ENCODE peak calls at places on chromosomes 12 and 14, in four cellular contexts. L is K562, T is GM12878, K is HepG2. U is an unnamed sample.

GRCh38 chr14:105015905-105016304 is 5.0 kb downstream of the CDCA4 start:
- DNase-seq in L (no peak), T (no peak), K (no peak), U (no peak)

GRCh38 chr14:102799684-102800562 is 22.7 kb downstream of the TRAF3 start:
- DNase-seq in L (no peak), T (no peak), K (no peak), U (no peak)

GRCh38 chr12:53193953-53194716 is 12.9 kb downstream of the ITGB7 start:
- DNase-seq in L (no peak), T (no peak), K (peak), U (no peak)

GRCh38 chr12:96187675-96188355 is 6.4 kb upstream of the ELK3 start:
- DNase-seq in L (no peak), T (no peak), K (no peak), U (no peak)

GRCh38 chr12:50188875-50189575 is 21.9 kb upstream of the CERS5 start:
- DNase-seq in L (no peak), T (no peak), K (no peak), U (no peak)

GRCh38 chr12:84976133-84976532 is 59.9 kb downstream of the TSPAN19 start:
- DNase-seq in L (no peak), T (no peak), K (no peak), U (no peak)

GRCh38 chr12:100346660-100347059 is 10.2 kb upstream of the SLC17A8 start:
- DNase-seq in L (no peak), T (no peak), K (peak), U (no peak)

GRCh38 chr14:61516957-61517356 is 178.4 kb upstream of the HIF1A start:
- DNase-seq in L (no peak), T (no peak), K (no peak), U (no peak)

GRCh38 chr14:54891471-54892245 is 11.0 kb downstream of the GCH1 start:
- DNase-seq in L (no peak), T (no peak), K (no peak), U (no peak)

GRCh38 chr12:6947615-6948014 is 3.5 kb upstream of the PTPN6 start:
- DNase-seq in L (no peak), T (no peak), K (no peak), U (no peak)

GRCh38 chr12:53499261-53500118 is at the start of gene MAP3K12:
- DNase-seq in L (peak), T (no peak), K (no peak), U (no peak)

GRCh38 chr12:92608418-92609091 is 94.2 kb upstream of the PLEKHG7 start:
- DNase-seq in L (peak), T (peak), K (peak), U (peak)

GRCh38 chr14:67569651-67570290 is 30.3 kb downstream of the PIGH start:
- DNase-seq in L (no peak), T (no peak), K (no peak), U (no peak)

GRCh38 chr14:98877065-98877464 is 394.9 kb downstream of the BCL11B start:
- DNase-seq in L (no peak), T (no peak), K (no peak), U (no peak)

GRCh38 chr14:94485944-94486841 is 10.2 kb upstream of the SERPINA9 start:
- DNase-seq in L (peak), T (no peak), K (peak), U (peak)

GRCh38 chr12:109586385-109587296 is 13.0 kb downstream of the MVK start:
- DNase-seq in L (no peak), T (no peak), K (peak), U (no peak)

GRCh38 chr12:107488666-107489065 is 196.9 kb upstream of the PWP1 start:
- DNase-seq in L (no peak), T (no peak), K (no peak), U (no peak)

GRCh38 chr12:69660164-69660863 is 38.8 kb downstream of the BEST3 start:
- DNase-seq in L (peak), T (no peak), K (no peak), U (no peak)

GRCh38 chr12:106980944-106981343 is 6.0 kb downstream of the MTERF2 start:
- DNase-seq in L (no peak), T (no peak), K (no peak), U (no peak)

GRCh38 chr12:55703976-55704761 is 3.5 kb downstream of the ITGA7 start:
- DNase-seq in L (no peak), T (no peak), K (no peak), U (no peak)

GRCh38 chr14:88168498-88169165 is 154.4 kb downstream of the KCNK10 start:
- DNase-seq in L (peak), T (no peak), K (peak), U (peak)

GRCh38 chr14:106489112-106489881 is 962.9 kb downstream of the TMEM121 start:
- DNase-seq in L (no peak), T (no peak), K (no peak), U (no peak)

GRCh38 chr14:92719890-92720323 is 28.5 kb downstream of the LGMN start:
- DNase-seq in L (no peak), T (no peak), K (no peak), U (no peak)

GRCh38 chr14:62269204-62269603 is 507.0 kb downstream of the SNAPC1 start:
- DNase-seq in L (no peak), T (no peak), K (no peak), U (no peak)

GRCh38 chr12:117111386-117112267 is 12.4 kb upstream of the TESC start:
- DNase-seq in L (no peak), T (no peak), K (no peak), U (no peak)

GRCh38 chr14:50756300-50756699 is 74.7 kb downstream of the NIN start:
- DNase-seq in L (no peak), T (no peak), K (no peak), U (no peak)

GRCh38 chr14:34147461-34147860 is 196.6 kb upstream of the EGLN3 start:
- DNase-seq in L (no peak), T (no peak), K (no peak), U (no peak)

GRCh38 chr12:54204316-54204715 is 15.5 kb upstream of the SMUG1 start:
- DNase-seq in L (no peak), T (no peak), K (no peak), U (no peak)

GRCh38 chr14:92040431-92041040 is 677 bp upstream of the TRIP11 start:
- DNase-seq in L (peak), T (peak), K (peak), U (peak)

GRCh38 chr14:89378119-89378518 is 38.9 kb downstream of the FOXN3 start:
- DNase-seq in L (no peak), T (no peak), K (no peak), U (no peak)

GRCh38 chr12:7161811-7162210 is 27.7 kb upstream of the PEX5 start:
- DNase-seq in L (no peak), T (no peak), K (no peak), U (no peak)

GRCh38 chr14:34851395-34851794 is 23.8 kb downstream of the BAZ1A start:
- DNase-seq in L (no peak), T (no peak), K (no peak), U (no peak)

GRCh38 chr12:102539651-102540553 is 59.5 kb upstream of the IGF1 start:
- DNase-seq in L (no peak), T (no peak), K (peak), U (no peak)

GRCh38 chr14:69400154-69400553 is 1.7 kb downstream of the SLC39A9 start:
- DNase-seq in L (no peak), T (no peak), K (no peak), U (no peak)

GRCh38 chr12:68572650-68573049 is 38.0 kb upstream of the RAP1B start:
- DNase-seq in L (no peak), T (no peak), K (no peak), U (no peak)

GRCh38 chr14:49584058-49584457 is 2.1 kb downstream of the RPS29 start:
- DNase-seq in L (no peak), T (no peak), K (no peak), U (no peak)

GRCh38 chr14:68444449-68445168 is 348.3 kb downstream of the ZFP36L1 start:
- DNase-seq in L (no peak), T (no peak), K (peak), U (no peak)

GRCh38 chr12:132484891-132485441 is 5.0 kb upstream of the FBRSL1 start:
- DNase-seq in L (no peak), T (no peak), K (no peak), U (no peak)

DNA sequence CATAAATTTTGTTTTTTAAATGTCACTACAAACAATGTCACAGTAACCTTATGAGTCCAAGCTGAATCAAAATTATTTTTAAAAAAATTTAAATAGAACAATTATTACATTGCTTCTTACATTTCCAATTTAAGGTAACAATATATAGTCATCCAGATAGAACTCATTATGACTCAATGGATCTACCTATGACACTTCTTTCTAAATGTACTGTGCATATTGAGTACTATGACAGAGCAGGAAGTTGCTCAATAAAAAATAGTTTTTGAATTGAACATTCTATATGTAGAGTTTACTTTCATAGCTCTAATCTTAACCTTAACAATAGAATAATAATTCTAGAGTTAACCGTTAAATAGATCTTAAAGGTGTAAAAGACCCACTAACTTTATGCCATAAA is 44.4 kb upstream of the ALG10 start:
- DNase-seq in L (no peak), T (no peak), K (no peak), U (no peak)
- TF ChIP-seq SP1 in L (no peak), T (no peak), K (no peak), U (no peak)

GRCh38 chr12:10132971-10133370 is 3.0 kb upstream of the CLEC7A start:
- DNase-seq in L (no peak), T (no peak), K (no peak), U (no peak)

GRCh38 chr12:10128687-10129086 is 1.3 kb downstream of the CLEC7A start:
- DNase-seq in L (no peak), T (no peak), K (no peak), U (no peak)

GRCh38 chr12:10131101-10131632 is 1.2 kb upstream of the CLEC7A start:
- DNase-seq in L (no peak), T (no peak), K (no peak), U (no peak)

GRCh38 chr12:10126401-10126800 is 3.6 kb downstream of the CLEC7A start:
- DNase-seq in L (no peak), T (no peak), K (no peak), U (no peak)

GRCh38 chr12:10130042-10130441 is at the start of gene CLEC7A:
- DNase-seq in L (no peak), T (peak), K (no peak), U (no peak)
- TF ChIP-seq FOXM1 in L (no peak), T (peak), K (no peak), U (no peak)

DNA sequence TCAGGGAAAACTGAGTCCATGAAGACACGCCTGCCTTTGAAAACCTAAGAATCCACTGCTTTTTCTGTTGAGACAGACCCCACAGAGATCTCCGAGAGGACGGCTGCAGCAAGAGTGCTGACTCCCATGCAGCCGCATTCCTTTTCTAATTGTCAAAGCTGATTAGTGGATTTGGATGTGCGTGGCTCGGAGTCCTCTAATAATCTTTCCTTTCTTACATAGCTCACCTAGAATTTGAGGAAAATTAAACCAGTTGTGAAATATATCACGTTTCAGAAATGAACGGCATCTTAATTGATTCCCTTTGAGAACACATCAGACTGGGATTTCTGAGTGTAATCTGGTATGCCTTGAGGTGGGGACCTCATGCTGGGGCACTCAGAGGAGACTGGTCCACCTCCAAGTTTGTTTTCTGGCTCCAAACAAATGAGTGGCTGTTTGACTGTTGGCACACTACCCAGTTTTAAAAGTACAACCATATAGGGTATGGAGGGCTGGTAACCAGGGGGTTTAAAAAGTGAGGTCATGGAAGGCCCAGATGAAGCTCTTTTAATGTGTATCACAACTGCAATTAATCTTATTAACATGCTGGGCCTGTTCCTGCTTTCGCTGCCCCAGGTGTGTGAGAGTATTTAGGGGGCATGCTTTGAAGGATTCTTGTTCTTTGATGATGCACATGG is 63.3 kb downstream of the RASSF3 start:
- DNase-seq in L (no peak), T (no peak), K (peak), U (peak)
- TF ChIP-seq FOXK2 in L (no peak), T (no peak), K (no peak), U (no peak)

GRCh38 chr14:76091036-76091435 is 60.7 kb upstream of the GPATCH2L start:
- DNase-seq in L (peak), T (no peak), K (peak), U (peak)
- TF ChIP-seq SP1 in L (no peak), T (no peak), K (no peak), U (no peak)

GRCh38 chr12:47736877-47737676 is 11.8 kb upstream of the ENDOU start:
- DNase-seq in L (peak), T (no peak), K (no peak), U (no peak)

GRCh38 chr12:47736216-47736615 is 10.9 kb upstream of the ENDOU start:
- DNase-seq in L (no peak), T (no peak), K (no peak), U (no peak)

GRCh38 chr12:47733142-47733541 is 7.9 kb upstream of the ENDOU start:
- DNase-seq in L (no peak), T (no peak), K (no peak), U (no peak)

GRCh38 chr12:47735649-47736048 is 10.4 kb upstream of the ENDOU start:
- DNase-seq in L (no peak), T (no peak), K (no peak), U (no peak)

GRCh38 chr12:47734725-47735480 is 9.6 kb upstream of the ENDOU start:
- DNase-seq in L (no peak), T (no peak), K (no peak), U (no peak)
- TF ChIP-seq FOXM1 in L (no peak), T (no peak), K (no peak), U (no peak)

GRCh38 chr12:124718458-124718857 is 145.2 kb downstream of the SCARB1 start:
- DNase-seq in L (no peak), T (no peak), K (no peak), U (no peak)

GRCh38 chr12:124721501-124722154 is 142.0 kb downstream of the SCARB1 start:
- DNase-seq in L (no peak), T (no peak), K (no peak), U (no peak)

GRCh38 chr12:124720687-124721500 is 142.8 kb downstream of the SCARB1 start:
- DNase-seq in L (no peak), T (no peak), K (no peak), U (peak)

GRCh38 chr12:124718052-124718451 is 145.6 kb downstream of the SCARB1 start:
- DNase-seq in L (no peak), T (no peak), K (no peak), U (no peak)

GRCh38 chr12:124720019-124720686 is 143.5 kb downstream of the SCARB1 start:
- DNase-seq in L (no peak), T (no peak), K (no peak), U (peak)
- TF ChIP-seq FOXK2 in L (no peak), T (no peak), K (no peak), U (no peak)

GRCh38 chr12:122646568-122647220 is 56.5 kb downstream of the HCAR2 start:
- DNase-seq in L (no peak), T (peak), K (no peak), U (no peak)

GRCh38 chr12:122643207-122643805 is 59.9 kb downstream of the HCAR2 start:
- DNase-seq in L (no peak), T (no peak), K (peak), U (no peak)

GRCh38 chr12:122641976-122642375 is 61.2 kb downstream of the HCAR2 start:
- DNase-seq in L (no peak), T (no peak), K (no peak), U (no peak)
- TF ChIP-seq SP1 in L (no peak), T (no peak), K (no peak), U (no peak)

GRCh38 chr12:27555928-27556778 is 32.1 kb downstream of the PPFIBP1 start:
- DNase-seq in L (no peak), T (no peak), K (no peak), U (no peak)
- TF ChIP-seq FOXM1 in L (no peak), T (peak), K (no peak), U (no peak)

DNA sequence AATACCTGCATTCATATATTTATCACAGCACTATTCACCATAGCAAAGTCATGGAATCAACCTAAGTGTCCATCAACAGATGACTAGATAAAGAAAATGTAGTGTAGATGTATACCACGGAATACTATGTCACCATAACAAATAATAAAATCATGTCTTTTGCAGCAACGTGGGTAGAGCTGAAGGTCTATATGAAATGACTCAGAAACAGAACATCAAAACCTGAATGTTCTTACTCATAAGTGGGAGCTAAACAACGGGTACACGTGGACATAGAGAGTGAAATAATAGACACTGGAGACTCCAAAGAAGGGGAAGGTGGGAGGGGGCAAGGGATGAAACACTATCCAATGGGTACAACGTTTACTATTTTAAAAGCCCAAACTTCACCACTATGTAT is 37.9 kb downstream of the SLC38A1 start:
- DNase-seq in L (no peak), T (no peak), K (no peak), U (no peak)
- TF ChIP-seq FOXK2 in L (no peak), T (no peak), K (no peak), U (no peak)